ENCODE peak calls at places on chromosomes 12 and 14, in nine cellular contexts. One of them, this sample, is unnamed. For H3K36me3, the result is how much of the 10 kb centered on the place peaks cover.

GRCh38 chr14:88559852-88560251 is 3.0 kb upstream of the ZC3H14 start:
- DNase-seq in BE2C: no peak
- DNase-seq in aorta: no peak
- DNase-seq in heart right ventricle: no peak
- DNase-seq in right atrium auricular region: no peak
- DNase-seq in naive thymus-derived CD4-positive, alpha-beta T cell: no peak
- DNase-seq in K562: no peak
- DNase-seq in CD8-positive, alpha-beta T cell: no peak
- DNase-seq in testis: no peak
- DNase-seq in this sample: peak

GRCh38 chr14:31758941-31759340 is 197.7 kb downstream of the NUBPL start:
- DNase-seq in K562: no peak
- DNase-seq in testis: no peak
- DNase-seq in right atrium auricular region: no peak
- DNase-seq in BE2C: no peak
- DNase-seq in aorta: no peak
- DNase-seq in heart right ventricle: no peak
- DNase-seq in naive thymus-derived CD4-positive, alpha-beta T cell: no peak
- DNase-seq in CD8-positive, alpha-beta T cell: no peak
- DNase-seq in this sample: no peak

GRCh38 chr14:32826404-32827082 is 112.1 kb upstream of the NPAS3 start:
- DNase-seq in testis: peak
- DNase-seq in naive thymus-derived CD4-positive, alpha-beta T cell: no peak
- DNase-seq in BE2C: peak
- DNase-seq in heart right ventricle: peak
- DNase-seq in right atrium auricular region: no peak
- DNase-seq in aorta: no peak
- DNase-seq in K562: no peak
- DNase-seq in CD8-positive, alpha-beta T cell: no peak
- DNase-seq in this sample: peak

GRCh38 chr14:68968051-68968450 is 11.1 kb downstream of the ACTN1 start:
- DNase-seq in CD8-positive, alpha-beta T cell: peak
- DNase-seq in naive thymus-derived CD4-positive, alpha-beta T cell: peak
- DNase-seq in BE2C: no peak
- DNase-seq in heart right ventricle: no peak
- DNase-seq in right atrium auricular region: no peak
- DNase-seq in testis: no peak
- DNase-seq in aorta: peak
- DNase-seq in K562: no peak
- DNase-seq in this sample: no peak

GRCh38 chr14:35534884-35535793 is 1.2 kb downstream of the INSM2 start:
- DNase-seq in heart right ventricle: peak
- DNase-seq in CD8-positive, alpha-beta T cell: peak
- DNase-seq in K562: peak
- DNase-seq in BE2C: peak
- DNase-seq in testis: peak
- DNase-seq in naive thymus-derived CD4-positive, alpha-beta T cell: peak
- DNase-seq in aorta: peak
- DNase-seq in right atrium auricular region: no peak
- DNase-seq in this sample: peak

GRCh38 chr12:93103154-93103553 is 174.1 kb upstream of the EEA1 start:
- DNase-seq in heart right ventricle: no peak
- DNase-seq in K562: no peak
- DNase-seq in CD8-positive, alpha-beta T cell: no peak
- DNase-seq in right atrium auricular region: no peak
- DNase-seq in aorta: no peak
- DNase-seq in BE2C: no peak
- DNase-seq in testis: no peak
- DNase-seq in naive thymus-derived CD4-positive, alpha-beta T cell: no peak
- DNase-seq in this sample: no peak

GRCh38 chr12:21528953-21529352 is 2.9 kb downstream of the SPX start:
- DNase-seq in aorta: no peak
- DNase-seq in naive thymus-derived CD4-positive, alpha-beta T cell: no peak
- DNase-seq in right atrium auricular region: no peak
- DNase-seq in K562: no peak
- DNase-seq in CD8-positive, alpha-beta T cell: no peak
- DNase-seq in testis: no peak
- DNase-seq in heart right ventricle: peak
- DNase-seq in BE2C: no peak
- DNase-seq in this sample: no peak

GRCh38 chr14:92678766-92679165 is 69.7 kb downstream of the LGMN start:
- DNase-seq in CD8-positive, alpha-beta T cell: no peak
- DNase-seq in naive thymus-derived CD4-positive, alpha-beta T cell: no peak
- DNase-seq in aorta: peak
- DNase-seq in BE2C: no peak
- DNase-seq in testis: no peak
- DNase-seq in heart right ventricle: no peak
- DNase-seq in K562: no peak
- DNase-seq in right atrium auricular region: no peak
- DNase-seq in this sample: no peak

GRCh38 chr12:31037921-31038320 is 35.7 kb upstream of the DDX11 start:
- DNase-seq in heart right ventricle: no peak
- DNase-seq in CD8-positive, alpha-beta T cell: no peak
- DNase-seq in K562: no peak
- DNase-seq in naive thymus-derived CD4-positive, alpha-beta T cell: no peak
- DNase-seq in testis: no peak
- DNase-seq in BE2C: no peak
- DNase-seq in right atrium auricular region: no peak
- DNase-seq in aorta: no peak
- DNase-seq in this sample: no peak

GRCh38 chr14:28785096-28785952 is 18.7 kb downstream of the FOXG1 start:
- DNase-seq in right atrium auricular region: no peak
- DNase-seq in testis: peak
- DNase-seq in aorta: no peak
- DNase-seq in BE2C: no peak
- DNase-seq in CD8-positive, alpha-beta T cell: no peak
- DNase-seq in heart right ventricle: no peak
- DNase-seq in K562: no peak
- DNase-seq in naive thymus-derived CD4-positive, alpha-beta T cell: no peak
- DNase-seq in this sample: peak

GRCh38 chr14:79783061-79783460 is 428.2 kb downstream of the DIO2 start:
- DNase-seq in BE2C: no peak
- DNase-seq in testis: no peak
- DNase-seq in heart right ventricle: no peak
- DNase-seq in K562: no peak
- DNase-seq in right atrium auricular region: no peak
- DNase-seq in aorta: no peak
- DNase-seq in CD8-positive, alpha-beta T cell: no peak
- DNase-seq in naive thymus-derived CD4-positive, alpha-beta T cell: no peak
- DNase-seq in this sample: no peak

GRCh38 chr14:21894003-21894897 is 220.6 kb upstream of the OR4E1 start:
- DNase-seq in aorta: no peak
- DNase-seq in CD8-positive, alpha-beta T cell: peak
- DNase-seq in K562: no peak
- DNase-seq in naive thymus-derived CD4-positive, alpha-beta T cell: peak
- DNase-seq in heart right ventricle: no peak
- DNase-seq in testis: peak
- DNase-seq in right atrium auricular region: no peak
- DNase-seq in BE2C: peak
- DNase-seq in this sample: peak

DNA sequence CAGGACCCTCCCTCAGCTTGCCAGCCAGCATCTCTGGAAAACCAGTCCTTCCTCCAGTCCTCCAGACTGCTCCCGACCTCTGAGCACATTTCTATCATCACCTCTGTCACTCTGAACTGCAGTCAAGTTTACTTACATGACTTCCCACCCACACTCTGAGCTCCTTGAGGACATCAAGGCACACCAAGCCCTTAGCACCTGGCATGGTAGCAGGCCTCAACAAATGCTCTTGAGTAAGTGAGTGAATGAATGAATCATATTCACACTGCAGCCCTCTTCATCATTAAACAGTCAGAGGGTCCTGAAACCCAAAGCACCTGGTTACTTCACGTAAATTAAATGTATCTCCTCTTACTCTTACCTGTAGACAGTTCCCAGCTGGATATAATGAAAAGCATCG is 35.1 kb downstream of the NT5DC3 start:
- DNase-seq in testis: no peak
- DNase-seq in heart right ventricle: no peak
- DNase-seq in K562: no peak
- DNase-seq in BE2C: no peak
- DNase-seq in right atrium auricular region: no peak
- DNase-seq in aorta: no peak
- DNase-seq in CD8-positive, alpha-beta T cell: no peak
- DNase-seq in naive thymus-derived CD4-positive, alpha-beta T cell: no peak
- DNase-seq in this sample: no peak
- H3K4me3 ChIP-seq in testis: no peak
- H3K4me3 ChIP-seq in heart right ventricle: no peak
- H3K4me3 ChIP-seq in K562: no peak
- H3K4me3 ChIP-seq in BE2C: no peak
- H3K4me3 ChIP-seq in right atrium auricular region: no peak
- H3K4me3 ChIP-seq in aorta: no peak
- H3K4me3 ChIP-seq in CD8-positive, alpha-beta T cell: no peak
- H3K4me3 ChIP-seq in naive thymus-derived CD4-positive, alpha-beta T cell: no peak
- H3K4me3 ChIP-seq in this sample: no peak

DNA sequence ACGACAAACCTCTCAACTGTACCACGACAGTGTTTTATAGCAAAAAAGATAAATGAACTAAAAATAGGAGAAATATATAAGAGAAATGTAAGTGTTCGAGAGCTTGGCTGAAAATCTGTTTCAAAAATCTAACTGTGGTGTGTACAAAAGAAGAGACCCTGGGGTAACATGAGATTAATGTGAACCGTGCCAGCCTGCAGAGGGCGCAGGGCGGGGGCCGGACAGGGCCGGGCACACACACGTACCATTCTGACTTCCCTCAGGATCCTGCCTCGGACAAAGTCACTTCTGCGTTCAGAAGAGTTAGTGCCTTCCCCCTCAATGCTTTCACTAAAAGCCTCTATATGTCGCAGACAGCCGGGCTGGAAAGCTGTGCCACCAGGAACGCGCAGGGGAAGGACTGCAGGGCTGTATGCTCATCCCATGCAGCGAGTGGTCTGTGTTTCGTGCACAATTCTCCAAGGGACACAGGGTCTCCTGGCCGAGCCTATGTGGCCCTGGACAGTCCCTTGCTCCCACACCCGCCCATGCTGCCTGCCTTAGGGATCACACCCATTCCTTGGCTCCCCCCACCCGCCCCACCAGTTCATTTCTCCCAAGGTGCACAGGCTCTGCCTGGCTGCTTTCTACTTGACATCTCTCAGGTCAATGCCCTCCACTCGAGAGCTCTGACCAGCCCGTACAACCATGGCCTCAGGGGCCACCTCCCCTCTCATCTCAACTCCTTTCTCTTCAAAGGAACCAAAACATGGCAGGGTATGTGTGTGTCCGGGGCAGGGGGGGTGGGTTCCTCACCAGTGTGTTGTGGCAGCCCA is 8.5 kb downstream of the CDCA4 start:
- DNase-seq in testis: no peak
- DNase-seq in K562: no peak
- DNase-seq in right atrium auricular region: no peak
- DNase-seq in CD8-positive, alpha-beta T cell: no peak
- DNase-seq in BE2C: peak
- DNase-seq in naive thymus-derived CD4-positive, alpha-beta T cell: no peak
- DNase-seq in aorta: peak
- DNase-seq in heart right ventricle: no peak
- DNase-seq in this sample: peak
- H3K36me3 ChIP-seq in testis: under half
- H3K36me3 ChIP-seq in K562: half or more
- H3K36me3 ChIP-seq in right atrium auricular region: under half
- H3K36me3 ChIP-seq in CD8-positive, alpha-beta T cell: under half
- H3K36me3 ChIP-seq in BE2C: half or more
- H3K36me3 ChIP-seq in naive thymus-derived CD4-positive, alpha-beta T cell: under half
- H3K36me3 ChIP-seq in aorta: under half
- H3K36me3 ChIP-seq in heart right ventricle: under half
- H3K36me3 ChIP-seq in this sample: under half

GRCh38 chr14:95537298-95538089 is 2.6 kb downstream of the GLRX5 start:
- DNase-seq in K562: no peak
- DNase-seq in aorta: no peak
- DNase-seq in BE2C: no peak
- DNase-seq in heart right ventricle: no peak
- DNase-seq in CD8-positive, alpha-beta T cell: no peak
- DNase-seq in naive thymus-derived CD4-positive, alpha-beta T cell: no peak
- DNase-seq in testis: no peak
- DNase-seq in right atrium auricular region: no peak
- DNase-seq in this sample: no peak
- H3K4me3 ChIP-seq in K562: peak
- H3K4me3 ChIP-seq in aorta: no peak
- H3K4me3 ChIP-seq in BE2C: peak
- H3K4me3 ChIP-seq in heart right ventricle: peak
- H3K4me3 ChIP-seq in CD8-positive, alpha-beta T cell: no peak
- H3K4me3 ChIP-seq in naive thymus-derived CD4-positive, alpha-beta T cell: no peak
- H3K4me3 ChIP-seq in testis: no peak
- H3K4me3 ChIP-seq in right atrium auricular region: no peak
- H3K4me3 ChIP-seq in this sample: no peak

GRCh38 chr14:23093104-23093503 is 1.8 kb downstream of the ACIN1 start:
- DNase-seq in naive thymus-derived CD4-positive, alpha-beta T cell: no peak
- DNase-seq in heart right ventricle: no peak
- DNase-seq in CD8-positive, alpha-beta T cell: no peak
- DNase-seq in K562: no peak
- DNase-seq in aorta: no peak
- DNase-seq in testis: no peak
- DNase-seq in right atrium auricular region: no peak
- DNase-seq in BE2C: no peak
- DNase-seq in this sample: no peak

GRCh38 chr14:23086565-23086964 is 8.4 kb downstream of the ACIN1 start:
- DNase-seq in CD8-positive, alpha-beta T cell: no peak
- DNase-seq in right atrium auricular region: no peak
- DNase-seq in BE2C: no peak
- DNase-seq in naive thymus-derived CD4-positive, alpha-beta T cell: no peak
- DNase-seq in testis: no peak
- DNase-seq in K562: no peak
- DNase-seq in aorta: no peak
- DNase-seq in heart right ventricle: no peak
- DNase-seq in this sample: no peak

GRCh38 chr14:23091294-23092225 is 3.4 kb downstream of the ACIN1 start:
- DNase-seq in BE2C: no peak
- DNase-seq in aorta: peak
- DNase-seq in CD8-positive, alpha-beta T cell: no peak
- DNase-seq in naive thymus-derived CD4-positive, alpha-beta T cell: no peak
- DNase-seq in heart right ventricle: no peak
- DNase-seq in testis: no peak
- DNase-seq in K562: no peak
- DNase-seq in right atrium auricular region: no peak
- DNase-seq in this sample: no peak

GRCh38 chr14:23090254-23090636 is 4.7 kb downstream of the ACIN1 start:
- DNase-seq in BE2C: no peak
- DNase-seq in heart right ventricle: no peak
- DNase-seq in aorta: no peak
- DNase-seq in right atrium auricular region: no peak
- DNase-seq in naive thymus-derived CD4-positive, alpha-beta T cell: no peak
- DNase-seq in CD8-positive, alpha-beta T cell: no peak
- DNase-seq in testis: no peak
- DNase-seq in K562: no peak
- DNase-seq in this sample: no peak

DNA sequence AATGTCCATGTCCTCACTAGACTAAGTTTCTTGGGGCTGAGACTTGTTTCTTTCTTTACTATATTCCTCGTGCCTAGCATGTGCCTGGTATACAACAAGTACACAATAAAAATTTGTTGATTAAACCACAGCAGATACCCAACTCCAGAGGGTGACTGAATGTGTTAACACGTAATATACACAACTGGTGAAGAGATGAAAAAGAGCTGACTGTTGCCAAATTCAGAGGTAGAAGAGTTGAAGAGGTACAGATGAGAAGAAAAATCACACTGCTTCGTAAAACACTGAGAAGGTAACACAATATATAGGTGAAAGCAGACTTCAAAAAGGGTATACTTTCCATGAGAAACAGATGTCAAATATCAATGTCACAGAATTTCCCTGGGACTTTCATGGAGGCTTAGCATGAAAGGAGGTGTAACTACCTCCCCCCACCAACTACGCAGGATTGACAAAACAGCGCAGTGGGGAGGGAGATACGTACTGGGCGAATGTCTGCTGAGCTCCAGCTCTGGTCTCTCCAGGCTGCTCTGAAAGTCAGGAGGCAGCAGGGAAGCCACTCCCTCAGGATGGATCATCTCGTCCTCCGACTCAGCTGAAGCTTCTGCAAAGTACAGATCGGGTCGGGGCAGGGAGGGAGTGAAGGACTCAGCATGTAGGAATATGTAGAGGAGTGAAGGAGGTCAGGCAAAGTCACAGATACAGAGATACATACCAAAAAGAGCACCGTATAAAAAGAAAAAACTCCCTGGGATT is 5.3 kb downstream of the ACIN1 start:
- DNase-seq in BE2C: no peak
- DNase-seq in testis: no peak
- DNase-seq in aorta: peak
- DNase-seq in naive thymus-derived CD4-positive, alpha-beta T cell: no peak
- DNase-seq in heart right ventricle: no peak
- DNase-seq in CD8-positive, alpha-beta T cell: no peak
- DNase-seq in right atrium auricular region: no peak
- DNase-seq in K562: no peak
- DNase-seq in this sample: no peak
- H3K36me3 ChIP-seq in BE2C: half or more
- H3K36me3 ChIP-seq in testis: under half
- H3K36me3 ChIP-seq in aorta: under half
- H3K36me3 ChIP-seq in naive thymus-derived CD4-positive, alpha-beta T cell: under half
- H3K36me3 ChIP-seq in heart right ventricle: under half
- H3K36me3 ChIP-seq in CD8-positive, alpha-beta T cell: under half
- H3K36me3 ChIP-seq in right atrium auricular region: half or more
- H3K36me3 ChIP-seq in K562: half or more
- H3K36me3 ChIP-seq in this sample: under half